ENCODE peak calls at places on chromosomes 11 and 22, in five cellular contexts. K, T, B, J and S are unnamed samples.

GRCh38 chr11:32427616-32427934 is 7.8 kb downstream of the WT1 start:
- DNase-seq in K (no peak), T (no peak), B (no peak), J (no peak), S (no peak)

GRCh38 chr22:41501209-41501608 is 32.3 kb downstream of the ACO2 start:
- DNase-seq in K (no peak), T (peak; percentile 58), B (no peak), J (no peak), S (no peak)

GRCh38 chr11:36736103-36736502 is 138.1 kb upstream of the RAG2 start:
- DNase-seq in K (no peak), T (no peak), B (no peak), J (no peak), S (no peak)

GRCh38 chr11:117226388-117227385 is 5.2 kb downstream of the PCSK7 start:
- DNase-seq in K (peak; percentile 66), T (peak; percentile 79), B (no peak), J (no peak), S (no peak)

GRCh38 chr11:105179542-105180278 is 40.1 kb upstream of the CARD18 start:
- DNase-seq in K (no peak), T (no peak), B (no peak), J (no peak), S (no peak)

GRCh38 chr11:126528075-126528474 is 172.6 kb downstream of the ST3GAL4 start:
- DNase-seq in K (no peak), T (no peak), B (no peak), J (no peak), S (no peak)

GRCh38 chr11:2940166-2940929 is 11.1 kb upstream of the PHLDA2 start:
- DNase-seq in K (no peak), T (no peak), B (peak; percentile 55), J (peak; percentile 77), S (peak; percentile 91)

GRCh38 chr11:19595840-19596751 is 116.5 kb upstream of the NAV2 start:
- DNase-seq in K (peak; percentile 58), T (no peak), B (peak; percentile 62), J (no peak), S (no peak)

GRCh38 chr11:96543177-96543576 is 153.4 kb downstream of the JRKL start:
- DNase-seq in K (no peak), T (no peak), B (no peak), J (no peak), S (no peak)

GRCh38 chr11:117915672-117916235 is 13.4 kb downstream of the TMPRSS13 start:
- DNase-seq in K (no peak), T (no peak), B (no peak), J (peak; percentile 35), S (no peak)

GRCh38 chr11:65854871-65855837 is 2.8 kb downstream of the CFL1 start:
- DNase-seq in K (peak; percentile 30), T (no peak), B (no peak), J (peak; percentile 53), S (no peak)

GRCh38 chr11:126334665-126335462 is 20.6 kb upstream of the ST3GAL4 start:
- DNase-seq in K (no peak), T (no peak), B (no peak), J (no peak), S (no peak)

GRCh38 chr11:719214-720016 is 13.4 kb downstream of the EPS8L2 start:
- DNase-seq in K (no peak), T (no peak), B (no peak), J (no peak), S (no peak)

GRCh38 chr22:42662114-42663021 is 13.2 kb upstream of the CYB5R3 start:
- DNase-seq in K (peak; percentile 87), T (peak; percentile 88), B (peak; percentile 89), J (peak; percentile 77), S (no peak)

GRCh38 chr11:77093987-77094840 is 8.4 kb upstream of the OMP start:
- DNase-seq in K (no peak), T (no peak), B (peak; percentile 9), J (no peak), S (peak; percentile 10)

GRCh38 chr11:12246169-12246568 is 131.2 kb upstream of the PARVA start:
- DNase-seq in K (no peak), T (no peak), B (no peak), J (no peak), S (no peak)

GRCh38 chr11:13289081-13289480 is 11.5 kb downstream of the BMAL1 start:
- DNase-seq in K (peak; percentile 44), T (no peak), B (no peak), J (no peak), S (no peak)

GRCh38 chr11:106495046-106495445 is 417.6 kb downstream of the AASDHPPT start:
- DNase-seq in K (no peak), T (no peak), B (no peak), J (no peak), S (no peak)

GRCh38 chr11:46341454-46341853 is 5.8 kb upstream of the DGKZ start:
- DNase-seq in K (no peak), T (no peak), B (no peak), J (no peak), S (no peak)

GRCh38 chr11:2464451-2465165 is 19.8 kb downstream of the KCNQ1 start:
- DNase-seq in K (peak; percentile 28), T (no peak), B (no peak), J (peak; percentile 44), S (no peak)

GRCh38 chr22:50059185-50059880 is 1.2 kb upstream of the TTLL8 start:
- DNase-seq in K (no peak), T (no peak), B (no peak), J (no peak), S (no peak)

GRCh38 chr11:124277809-124278208 is 21.6 kb downstream of the OR8G5 start:
- DNase-seq in K (no peak), T (no peak), B (no peak), J (no peak), S (no peak)

GRCh38 chr11:69635210-69635609 is 5.7 kb upstream of the CCND1 start:
- DNase-seq in K (no peak), T (no peak), B (no peak), J (no peak), S (no peak)

GRCh38 chr11:1561266-1561665 is 10.8 kb downstream of the DUSP8 start:
- DNase-seq in K (no peak), T (no peak), B (no peak), J (no peak), S (no peak)

GRCh38 chr11:19869466-19869865 is 156.8 kb downstream of the NAV2 start:
- DNase-seq in K (no peak), T (no peak), B (no peak), J (no peak), S (no peak)

GRCh38 chr11:121248496-121248895 is 44.1 kb upstream of the SC5D start:
- DNase-seq in K (no peak), T (no peak), B (no peak), J (no peak), S (no peak)

GRCh38 chr22:44118645-44119315 is 61.9 kb upstream of the PARVG start:
- DNase-seq in K (no peak), T (no peak), B (no peak), J (no peak), S (no peak)

GRCh38 chr11:111308140-111308539 is 9.8 kb downstream of the POU2AF3 start:
- DNase-seq in K (no peak), T (no peak), B (no peak), J (no peak), S (peak; percentile 93)

GRCh38 chr11:27701262-27702105 is 1.2 kb upstream of the BDNF start:
- DNase-seq in K (peak; percentile 24), T (no peak), B (peak; percentile 16), J (no peak), S (peak; percentile 30)

GRCh38 chr11:85822814-85823213 is 11.9 kb upstream of the SYTL2 start:
- DNase-seq in K (no peak), T (no peak), B (no peak), J (no peak), S (no peak)

GRCh38 chr11:72012897-72013721 is 14.4 kb downstream of the IL18BP start:
- DNase-seq in K (peak; percentile 80), T (peak; percentile 4), B (peak; percentile 76), J (peak; percentile 30), S (no peak)

GRCh38 chr22:48899523-48900326 is 927.9 kb downstream of the BRD1 start:
- DNase-seq in K (no peak), T (no peak), B (no peak), J (peak; percentile 44), S (no peak)

GRCh38 chr11:1559103-1559951 is 12.7 kb downstream of the DUSP8 start:
- DNase-seq in K (peak; percentile 97), T (peak; percentile 38), B (peak; percentile 94), J (no peak), S (peak; percentile 96)

GRCh38 chr11:128522943-128523518 is 64.3 kb downstream of the ETS1 start:
- DNase-seq in K (no peak), T (peak; percentile 51), B (no peak), J (no peak), S (no peak)

GRCh38 chr11:104338186-104338585 is 174.2 kb upstream of the PDGFD start:
- DNase-seq in K (no peak), T (no peak), B (no peak), J (no peak), S (no peak)

GRCh38 chr22:24240381-24240780 is 4.5 kb downstream of the GGT5 start:
- DNase-seq in K (no peak), T (no peak), B (no peak), J (no peak), S (no peak)